ENCODE peak calls at places on chromosomes 1 and 21, in ten cellular contexts. Y is stimulated activated CD4-positive, alpha-beta T cell treated with anti-CD3 and anti-CD28 coated beads, Interleukin-4, amount 100 ng/mL, for 48 hours; A is progenitor cell of endocrine pancreas; J is HEK293T; V is CD8-positive, alpha-beta T cell; H is HCEC 1CT; T is anterior cingulate cortex; Z is NCI-H2029 treated with DMSO at 0.1 percent for 48 hours; S is hepatic stellate cell; P is H9. G is an unnamed sample.

GRCh38 chr1:98962156-98962555 is 42.5 kb downstream of the PLPPR5 start:
- DNase-seq in Y (no peak), A (no peak), J (no peak), V (no peak), H (peak), T (no peak), Z (no peak), S (no peak), P (no peak), G (no peak)

GRCh38 chr21:41074607-41075184 is 93.3 kb upstream of the BACE2 start:
- DNase-seq in Y (no peak), A (no peak), J (no peak), V (no peak), H (no peak), T (no peak), Z (no peak), S (no peak), P (no peak), G (no peak)

GRCh38 chr1:244347942-244348341 is 103.8 kb downstream of the ADSS2 start:
- DNase-seq in Y (no peak), A (no peak), J (peak), V (no peak), H (no peak), T (no peak), Z (no peak), S (peak), P (no peak), G (no peak)

GRCh38 chr1:244196890-244197289 is 145.8 kb downstream of the ZBTB18 start:
- DNase-seq in Y (no peak), A (no peak), J (no peak), V (no peak), H (no peak), T (no peak), Z (no peak), S (no peak), P (no peak), G (no peak)

GRCh38 chr1:94926365-94926914 is 470 bp downstream of the CNN3 start:
- DNase-seq in Y (no peak), A (peak), J (peak), V (no peak), H (peak), T (peak), Z (no peak), S (peak), P (peak), G (peak)

GRCh38 chr1:154501423-154502065 is 475 bp upstream of the TDRD10 start:
- DNase-seq in Y (no peak), A (no peak), J (no peak), V (no peak), H (no peak), T (no peak), Z (no peak), S (no peak), P (peak), G (peak)

GRCh38 chr1:205026181-205026580 is 16.8 kb upstream of the CNTN2 start:
- DNase-seq in Y (no peak), A (no peak), J (no peak), V (no peak), H (no peak), T (no peak), Z (no peak), S (no peak), P (no peak), G (no peak)

GRCh38 chr1:232084584-232085223 is 458.1 kb downstream of the DISC1 start:
- DNase-seq in Y (no peak), A (peak), J (peak), V (no peak), H (no peak), T (no peak), Z (no peak), S (no peak), P (peak), G (no peak)

GRCh38 chr1:55893155-55893554 is 678.0 kb upstream of the USP24 start:
- DNase-seq in Y (no peak), A (no peak), J (peak), V (no peak), H (peak), T (no peak), Z (no peak), S (no peak), P (no peak), G (no peak)

GRCh38 chr1:230189276-230190183 is 122.5 kb downstream of the GALNT2 start:
- DNase-seq in Y (no peak), A (no peak), J (no peak), V (no peak), H (no peak), T (no peak), Z (peak), S (no peak), P (no peak), G (no peak)

GRCh38 chr1:173206816-173207595 is at the start of gene TNFSF4:
- DNase-seq in Y (no peak), A (no peak), J (no peak), V (no peak), H (peak), T (no peak), Z (no peak), S (no peak), P (no peak), G (no peak)

GRCh38 chr1:39623053-39623452 is 16.4 kb downstream of the HEYL start:
- DNase-seq in Y (no peak), A (no peak), J (no peak), V (no peak), H (no peak), T (peak), Z (no peak), S (no peak), P (no peak), G (no peak)

GRCh38 chr1:26284597-26285351 is 4.9 kb downstream of the SH3BGRL3 start:
- DNase-seq in Y (peak), A (peak), J (peak), V (peak), H (peak), T (peak), Z (no peak), S (peak), P (peak), G (peak)

GRCh38 chr1:53585116-53585515 is 125.9 kb downstream of the DMRTB1 start:
- DNase-seq in Y (no peak), A (no peak), J (no peak), V (peak), H (peak), T (no peak), Z (no peak), S (peak), P (peak), G (peak)

GRCh38 chr21:25005388-25005787 is 601.9 kb downstream of the MRPL39 start:
- DNase-seq in Y (no peak), A (no peak), J (no peak), V (no peak), H (peak), T (no peak), Z (no peak), S (no peak), P (no peak), G (no peak)

GRCh38 chr1:61670016-61670415 is 54.9 kb downstream of the TM2D1 start:
- DNase-seq in Y (no peak), A (no peak), J (no peak), V (no peak), H (no peak), T (no peak), Z (no peak), S (no peak), P (no peak), G (no peak)

GRCh38 chr1:115198938-115199337 is 109.6 kb upstream of the TSPAN2 start:
- DNase-seq in Y (no peak), A (no peak), J (no peak), V (no peak), H (peak), T (no peak), Z (no peak), S (no peak), P (no peak), G (no peak)

GRCh38 chr1:228073870-228074545 is 8.5 kb upstream of the ARF1 start:
- DNase-seq in Y (no peak), A (no peak), J (peak), V (no peak), H (no peak), T (no peak), Z (no peak), S (no peak), P (peak), G (peak)

GRCh38 chr1:64004451-64004850 is 199.0 kb upstream of the UBE2U start:
- DNase-seq in Y (no peak), A (no peak), J (no peak), V (no peak), H (no peak), T (no peak), Z (no peak), S (no peak), P (peak), G (no peak)

GRCh38 chr1:145846191-145846590 is 761 bp downstream of the NUDT17 start:
- DNase-seq in Y (no peak), A (no peak), J (peak), V (peak), H (peak), T (no peak), Z (no peak), S (peak), P (peak), G (no peak)